ENCODE peak calls at places on chromosomes 12 and 14, in six cellular contexts. P is LoVo; D is left kidney; X is astrocyte of the spinal cord; Z is naive thymus-derived CD8-positive, alpha-beta T cell; K is sigmoid colon. B is an unnamed sample.
A peak's percentile ranks its signal among the peaks of the same experiment; 100 is the strongest.

GRCh38 chr14:77040995-77041744 is 12.7 kb upstream of the IRF2BPL start:
- DNase-seq in P (no peak), D (peak; percentile 67), X (no peak), Z (no peak), K (peak; percentile 74), B (no peak)

GRCh38 chr14:88163731-88164255 is 158.9 kb downstream of the GPR65 start:
- DNase-seq in P (no peak), D (no peak), X (no peak), Z (no peak), K (no peak), B (no peak)

GRCh38 chr12:46549527-46550265 is 177.1 kb upstream of the SLC38A2 start:
- DNase-seq in P (peak; percentile 77), D (no peak), X (peak; percentile 88), Z (no peak), K (no peak), B (peak; percentile 84)

GRCh38 chr12:102593128-102593527 is 112.8 kb upstream of the IGF1 start:
- DNase-seq in P (no peak), D (no peak), X (no peak), Z (no peak), K (no peak), B (no peak)

GRCh38 chr14:89394920-89395319 is 22.1 kb downstream of the FOXN3 start:
- DNase-seq in P (no peak), D (no peak), X (no peak), Z (no peak), K (peak; percentile 6), B (no peak)

GRCh38 chr14:61925043-61925442 is 162.8 kb downstream of the SNAPC1 start:
- DNase-seq in P (no peak), D (peak; percentile 42), X (peak; percentile 45), Z (peak; percentile 14), K (no peak), B (peak; percentile 18)

GRCh38 chr14:95545769-95546168 is 10.9 kb downstream of the GLRX5 start:
- DNase-seq in P (peak; percentile 37), D (no peak), X (peak; percentile 92), Z (no peak), K (no peak), B (peak; percentile 53)

GRCh38 chr12:24948816-24949722 is at the start of gene BCAT1:
- DNase-seq in P (peak; percentile 81), D (peak; percentile 83), X (peak; percentile 86), Z (peak; percentile 12), K (peak; percentile 86), B (no peak)

GRCh38 chr12:54413284-54414190 is 5.5 kb downstream of the ITGA5 start:
- DNase-seq in P (no peak), D (no peak), X (no peak), Z (peak; percentile 88), K (peak; percentile 79), B (no peak)

GRCh38 chr12:14988035-14988434 is 15.2 kb downstream of the PDE6H start:
- DNase-seq in P (no peak), D (no peak), X (no peak), Z (no peak), K (no peak), B (no peak)

GRCh38 chr12:6548556-6549378 is 7.1 kb downstream of the IFFO1 start:
- DNase-seq in P (no peak), D (no peak), X (peak; percentile 80), Z (no peak), K (peak; percentile 70), B (no peak)

GRCh38 chr12:106297681-106298080 is 4.9 kb upstream of the TCP11L2 start:
- DNase-seq in P (no peak), D (no peak), X (no peak), Z (no peak), K (no peak), B (no peak)

GRCh38 chr14:21100931-21101330 is at the start of gene TMEM253:
- DNase-seq in P (peak; percentile 81), D (no peak), X (no peak), Z (no peak), K (no peak), B (no peak)

GRCh38 chr14:53883739-53884138 is 72.9 kb downstream of the BMP4 start:
- DNase-seq in P (no peak), D (no peak), X (no peak), Z (no peak), K (no peak), B (no peak)

GRCh38 chr12:3928538-3929220 is 55.5 kb upstream of the PARP11 start:
- DNase-seq in P (no peak), D (peak; percentile 72), X (no peak), Z (no peak), K (no peak), B (no peak)

GRCh38 chr14:92693998-92694780 is 54.2 kb downstream of the LGMN start:
- DNase-seq in P (peak; percentile 41), D (peak; percentile 47), X (no peak), Z (no peak), K (peak; percentile 66), B (peak; percentile 78)

GRCh38 chr14:35285168-35285990 is 6.8 kb upstream of the PSMA6 start:
- DNase-seq in P (no peak), D (no peak), X (no peak), Z (no peak), K (no peak), B (no peak)